ENCODE peak calls at places on chromosomes 1 and 21, in six cellular contexts. Z is IMR-90, E is mesenchymal stem cell, W is H9, T is mesendoderm, J is H1. N is an unnamed sample.

GRCh38 chr1:78277253-78277652 is 213.5 kb upstream of the PTGFR start:
- DNase-seq in Z (peak; percentile 85), E (peak; percentile 69), W (no peak), T (no peak), J (no peak), N (no peak)

GRCh38 chr1:93331412-93331811 is 14.3 kb upstream of the DR1 start:
- DNase-seq in Z (peak; percentile 69), E (peak; percentile 30), W (no peak), T (peak; percentile 11), J (no peak), N (no peak)

GRCh38 chr1:41592451-41593125 is 108.1 kb upstream of the EDN2 start:
- DNase-seq in Z (no peak), E (no peak), W (no peak), T (no peak), J (no peak), N (no peak)

GRCh38 chr1:234978397-234979291 is 150.0 kb downstream of the TOMM20 start:
- DNase-seq in Z (peak; percentile 93), E (peak; percentile 91), W (no peak), T (no peak), J (no peak), N (no peak)

GRCh38 chr21:15283789-15284188 is 219.0 kb upstream of the NRIP1 start:
- DNase-seq in Z (no peak), E (no peak), W (no peak), T (no peak), J (no peak), N (no peak)

GRCh38 chr1:14826731-14827326 is 228.3 kb downstream of the KAZN start:
- DNase-seq in Z (no peak), E (no peak), W (no peak), T (no peak), J (no peak), N (no peak)

GRCh38 chr1:229822026-229822425 is 196.0 kb downstream of the URB2 start:
- DNase-seq in Z (no peak), E (no peak), W (no peak), T (no peak), J (no peak), N (no peak)

GRCh38 chr1:7646164-7646563 is 124.9 kb upstream of the VAMP3 start:
- DNase-seq in Z (no peak), E (no peak), W (no peak), T (no peak), J (no peak), N (no peak)

GRCh38 chr1:51784997-51785421 is 93.5 kb downstream of the NRDC start:
- DNase-seq in Z (peak; percentile 63), E (peak; percentile 59), W (no peak), T (peak; percentile 47), J (no peak), N (no peak)

GRCh38 chr21:37642493-37642892 is 273.8 kb downstream of the KCNJ6 start:
- DNase-seq in Z (no peak), E (no peak), W (peak; percentile 60), T (peak; percentile 84), J (no peak), N (no peak)

GRCh38 chr1:232884262-232884661 is 66.1 kb upstream of the NTPCR start:
- DNase-seq in Z (peak; percentile 43), E (no peak), W (no peak), T (no peak), J (no peak), N (no peak)

GRCh38 chr1:212838145-212838544 is 9.3 kb downstream of the SPATA45 start:
- DNase-seq in Z (no peak), E (no peak), W (no peak), T (no peak), J (no peak), N (no peak)

GRCh38 chr1:36761073-36761472 is 273.2 kb downstream of the GRIK3 start:
- DNase-seq in Z (no peak), E (no peak), W (no peak), T (no peak), J (no peak), N (no peak)

GRCh38 chr1:109691762-109692161 is 4.1 kb downstream of the GSTM1 start:
- DNase-seq in Z (no peak), E (no peak), W (no peak), T (no peak), J (no peak), N (no peak)

GRCh38 chr1:208288495-208288894 is 44.3 kb upstream of the PLXNA2 start:
- DNase-seq in Z (no peak), E (no peak), W (no peak), T (no peak), J (no peak), N (no peak)

GRCh38 chr1:67970088-67970487 is 80.3 kb downstream of the DIRAS3 start:
- DNase-seq in Z (peak; percentile 90), E (no peak), W (no peak), T (no peak), J (no peak), N (no peak)

GRCh38 chr1:112196008-112196588 is 199.9 kb upstream of the CTTNBP2NL start:
- DNase-seq in Z (no peak), E (no peak), W (no peak), T (no peak), J (no peak), N (no peak)

GRCh38 chr21:14603202-14603601 is 57.1 kb upstream of the SAMSN1 start:
- DNase-seq in Z (peak; percentile 13), E (peak; percentile 68), W (no peak), T (no peak), J (no peak), N (no peak)

GRCh38 chr1:32816676-32817158 is 441 bp downstream of the YARS1 start:
- DNase-seq in Z (peak; percentile 34), E (no peak), W (no peak), T (peak; percentile 60), J (no peak), N (no peak)

GRCh38 chr1:176847052-176847451 is 317.5 kb downstream of the ASTN1 start:
- DNase-seq in Z (no peak), E (no peak), W (no peak), T (no peak), J (no peak), N (no peak)

DNA sequence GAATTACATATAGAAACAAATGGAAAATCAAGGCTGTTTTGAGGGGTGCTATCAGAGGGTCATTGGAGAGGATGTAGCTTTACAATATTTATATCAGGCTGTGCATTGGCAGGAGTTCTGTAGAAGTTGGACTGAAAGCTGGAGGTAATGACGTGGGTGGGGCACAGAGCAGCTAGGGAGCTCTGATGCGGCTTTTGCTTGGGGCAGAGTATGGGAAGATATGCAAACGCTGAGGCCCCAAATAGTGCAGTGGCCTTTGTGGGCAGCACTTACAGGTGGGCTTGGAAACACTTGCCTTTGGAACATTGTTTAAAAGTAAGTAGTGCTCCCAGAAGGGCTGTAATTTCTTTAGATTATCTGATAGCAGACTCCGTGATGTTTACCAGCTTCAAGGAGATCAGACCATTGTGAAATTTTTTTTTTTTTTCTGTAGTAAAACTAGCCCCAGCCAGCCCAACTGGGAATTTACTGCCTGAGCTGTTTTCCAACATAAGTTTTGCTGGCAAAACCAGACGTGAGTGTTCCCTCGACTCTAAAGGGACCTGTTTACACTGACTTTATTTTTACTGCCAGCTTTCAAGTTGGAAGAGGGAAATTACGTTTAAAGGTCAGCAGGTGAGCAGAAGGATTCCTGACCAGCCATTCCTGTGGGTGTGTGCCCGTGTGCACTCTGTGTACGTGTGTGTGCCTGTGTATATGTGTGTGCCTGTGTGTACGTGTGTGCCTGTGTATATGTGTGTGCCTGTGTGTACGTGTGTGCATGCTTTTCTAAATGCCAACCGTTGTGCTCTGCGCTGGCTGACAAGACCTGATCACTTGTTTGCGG is at the start of gene MAB21L3:
- DNase-seq in Z (no peak), E (no peak), W (no peak), T (no peak), J (no peak), N (no peak)
- H3K4me2 ChIP-seq in Z (no peak within 1 kb of the TSS), E (no peak within 1 kb of the TSS), W (no peak within 1 kb of the TSS), T (no peak within 1 kb of the TSS), J (no peak within 1 kb of the TSS), N (no peak within 1 kb of the TSS)

GRCh38 chr1:33864460-33865389 is 846 bp downstream of the HMGB4 start:
- DNase-seq in Z (no peak), E (no peak), W (no peak), T (no peak), J (no peak), N (no peak)

GRCh38 chr1:33863779-33864178 is at the start of gene HMGB4:
- DNase-seq in Z (no peak), E (no peak), W (no peak), T (no peak), J (no peak), N (no peak)

GRCh38 chr1:33860671-33861070 is 3.2 kb upstream of the HMGB4 start:
- DNase-seq in Z (no peak), E (no peak), W (no peak), T (no peak), J (no peak), N (no peak)

GRCh38 chr1:33867684-33868083 is 3.8 kb downstream of the HMGB4 start:
- DNase-seq in Z (no peak), E (no peak), W (no peak), T (no peak), J (no peak), N (no peak)

GRCh38 chr1:33866286-33866685 is 2.4 kb downstream of the HMGB4 start:
- DNase-seq in Z (no peak), E (no peak), W (no peak), T (no peak), J (no peak), N (no peak)
- H3K4ac ChIP-seq in Z (no peak overlapping the region), E (no peak overlapping the region), W (no peak overlapping the region), T (no peak overlapping the region), J (no peak overlapping the region), N (no peak overlapping the region)

DNA sequence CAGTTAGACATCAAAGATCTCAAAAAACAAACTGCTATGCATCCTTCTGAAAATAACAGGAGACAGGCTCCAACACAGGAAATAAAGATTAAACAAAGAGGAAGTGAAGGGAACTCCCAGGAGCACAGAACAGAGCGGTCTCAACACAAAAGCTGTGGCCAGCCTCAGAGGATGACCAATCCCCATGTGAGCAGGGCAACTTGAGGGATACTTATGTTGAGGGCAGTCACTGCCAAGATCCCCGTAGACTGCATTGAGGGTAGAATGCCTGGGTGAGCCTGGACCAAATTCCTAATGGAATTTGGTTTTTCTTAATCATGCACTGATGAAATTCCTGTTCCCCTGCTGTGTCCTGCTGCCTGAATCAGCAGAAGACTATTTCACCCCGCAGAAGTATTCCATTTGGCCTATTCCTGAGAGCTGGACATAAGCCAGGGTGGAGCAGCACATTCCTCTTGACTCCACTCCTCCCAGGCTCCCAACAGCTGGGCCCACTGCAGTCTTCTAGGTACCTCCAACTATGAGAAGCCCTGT is 49.0 kb downstream of the JAK1 start:
- DNase-seq in Z (peak; percentile 99), E (peak; percentile 91), W (no peak), T (peak; percentile 89), J (no peak), N (no peak)
- H3K4me2 ChIP-seq in Z (peak overlapping the region; percentile 57), E (no peak overlapping the region), W (no peak overlapping the region), T (no peak overlapping the region), J (no peak overlapping the region), N (no peak overlapping the region)

GRCh38 chr1:17550684-17551584 is 11.4 kb downstream of the ARHGEF10L start:
- DNase-seq in Z (peak; percentile 39), E (no peak), W (peak; percentile 56), T (no peak), J (no peak), N (no peak)
- H3K4ac ChIP-seq in Z (peak overlapping the region; percentile 51), E (no peak overlapping the region), W (no peak overlapping the region), T (no peak overlapping the region), J (peak overlapping the region; percentile 58), N (no peak overlapping the region)

N was measured in neuronal stem cell.